ENCODE peak calls at places on chromosome X, in four cellular contexts. M is activated B cell treated with CpG ODN at 0.5 μM for 24 hours, R is H4, J is ovary. Z is an unnamed sample.

GRCh38 chrX:155132110-155132509 is 60.8 kb downstream of the BRCC3 start:
- DNase-seq in M (no peak), R (no peak), J (no peak), Z (no peak)

GRCh38 chrX:107448625-107449468 is 605 bp upstream of the FRMPD3 start:
- DNase-seq in M (no peak), R (no peak), J (peak), Z (peak)

GRCh38 chrX:129235903-129236302 is 287.4 kb downstream of the SMARCA1 start:
- DNase-seq in M (no peak), R (no peak), J (no peak), Z (peak)

GRCh38 chrX:34716322-34716721 is 59.2 kb upstream of the TMEM47 start:
- DNase-seq in M (no peak), R (no peak), J (no peak), Z (no peak)

GRCh38 chrX:150219374-150220185 is 143.5 kb upstream of the MAMLD1 start:
- DNase-seq in M (no peak), R (no peak), J (peak), Z (peak)

GRCh38 chrX:23292979-23293651 is 41.5 kb upstream of the PTCHD1 start:
- DNase-seq in M (no peak), R (peak), J (no peak), Z (no peak)

GRCh38 chrX:3548743-3549441 is 164.6 kb downstream of the PRKX start:
- DNase-seq in M (no peak), R (peak), J (no peak), Z (no peak)

GRCh38 chrX:115592997-115593734 is 32.2 kb downstream of the PLS3 start:
- DNase-seq in M (no peak), R (no peak), J (no peak), Z (peak)

GRCh38 chrX:134761788-134762187 is 103.5 kb upstream of the PLAC1 start:
- DNase-seq in M (no peak), R (peak), J (no peak), Z (no peak)

GRCh38 chrX:9171841-9172240 is 137.9 kb upstream of the FAM9B start:
- DNase-seq in M (no peak), R (no peak), J (no peak), Z (no peak)

GRCh38 chrX:154476821-154477220 is 2.3 kb downstream of the LAGE3 start:
- DNase-seq in M (no peak), R (no peak), J (no peak), Z (no peak)

GRCh38 chrX:54715621-54716020 is 82.4 kb downstream of the ITIH6 start:
- DNase-seq in M (no peak), R (no peak), J (no peak), Z (no peak)

GRCh38 chrX:45329217-45329616 is 128.5 kb upstream of the DIPK2B start:
- DNase-seq in M (no peak), R (no peak), J (no peak), Z (no peak)

GRCh38 chrX:146243071-146243470 is 425.4 kb downstream of the SLITRK2 start:
- DNase-seq in M (no peak), R (peak), J (no peak), Z (no peak)

GRCh38 chrX:43269201-43269600 is 386.9 kb upstream of the MAOA start:
- DNase-seq in M (no peak), R (no peak), J (no peak), Z (no peak)

GRCh38 chrX:109344666-109345065 is 137.2 kb downstream of the GUCY2F start:
- DNase-seq in M (no peak), R (no peak), J (no peak), Z (no peak)

GRCh38 chrX:44344194-44344593 is 722 bp upstream of the EFHC2 start:
- DNase-seq in M (peak), R (no peak), J (peak), Z (peak)